ENCODE peak calls at places on chromosomes 1 and 21, in ten cellular contexts. P is tibial nerve, A is fibroblast of lung, O is thyroid gland, Y is heart right ventricle, T is stomach, M is hepatocyte, N is A549, Z is HCT116, J is PC-9. L is an unnamed sample.

GRCh38 chr1:218674280-218674773 is 329.2 kb downstream of the TGFB2 start:
- DNase-seq in P (peak), A (peak), O (peak), Y (no peak), T (no peak), M (peak), N (peak), Z (peak), J (peak), L (no peak)

GRCh38 chr1:230715510-230715909 is 1.6 kb upstream of the AGT start:
- DNase-seq in P (no peak), A (no peak), O (no peak), Y (no peak), T (no peak), M (no peak), N (no peak), Z (no peak), J (no peak), L (no peak)

GRCh38 chr1:42311138-42311537 is 23.9 kb downstream of the FOXJ3 start:
- DNase-seq in P (no peak), A (no peak), O (no peak), Y (no peak), T (no peak), M (no peak), N (no peak), Z (no peak), J (no peak), L (no peak)

GRCh38 chr1:157103283-157103682 is 3.7 kb upstream of the ETV3L start:
- DNase-seq in P (no peak), A (no peak), O (no peak), Y (no peak), T (no peak), M (no peak), N (no peak), Z (no peak), J (no peak), L (no peak)

GRCh38 chr1:64199154-64199553 is 4.3 kb upstream of the UBE2U start:
- DNase-seq in P (no peak), A (no peak), O (no peak), Y (no peak), T (no peak), M (no peak), N (peak), Z (no peak), J (no peak), L (no peak)

GRCh38 chr1:197985340-197985739 is 68.2 kb downstream of the LHX9 start:
- DNase-seq in P (no peak), A (no peak), O (no peak), Y (no peak), T (no peak), M (no peak), N (no peak), Z (no peak), J (no peak), L (no peak)

GRCh38 chr1:25140073-25140797 is 92.1 kb downstream of the SYF2 start:
- DNase-seq in P (no peak), A (no peak), O (no peak), Y (no peak), T (no peak), M (peak), N (no peak), Z (no peak), J (no peak), L (no peak)

GRCh38 chr1:110948038-110948810 is 15.5 kb downstream of the LRIF1 start:
- DNase-seq in P (no peak), A (peak), O (no peak), Y (no peak), T (no peak), M (no peak), N (no peak), Z (no peak), J (no peak), L (no peak)

GRCh38 chr1:54409156-54410142 is 3.3 kb upstream of the SSBP3 start:
- DNase-seq in P (no peak), A (no peak), O (no peak), Y (no peak), T (peak), M (no peak), N (no peak), Z (no peak), J (no peak), L (no peak)

GRCh38 chr1:93988634-93989350 is 79.6 kb upstream of the GCLM start:
- DNase-seq in P (no peak), A (peak), O (no peak), Y (no peak), T (no peak), M (no peak), N (no peak), Z (no peak), J (peak), L (no peak)

GRCh38 chr1:96863449-96863848 is 141.9 kb downstream of the PTBP2 start:
- DNase-seq in P (no peak), A (no peak), O (no peak), Y (no peak), T (no peak), M (no peak), N (no peak), Z (no peak), J (no peak), L (no peak)

GRCh38 chr1:20814472-20814871 is 27.4 kb upstream of the HP1BP3 start:
- DNase-seq in P (no peak), A (no peak), O (no peak), Y (no peak), T (no peak), M (no peak), N (no peak), Z (no peak), J (no peak), L (no peak)

GRCh38 chr1:79617777-79618176 is 611.2 kb upstream of the ADGRL4 start:
- DNase-seq in P (no peak), A (no peak), O (no peak), Y (no peak), T (no peak), M (no peak), N (no peak), Z (no peak), J (no peak), L (no peak)

GRCh38 chr1:83511327-83511726 is 487.6 kb downstream of the TTLL7 start:
- DNase-seq in P (no peak), A (peak), O (no peak), Y (no peak), T (no peak), M (no peak), N (no peak), Z (no peak), J (no peak), L (no peak)

GRCh38 chr1:235923466-235924008 is 56.8 kb upstream of the LYST start:
- DNase-seq in P (no peak), A (peak), O (peak), Y (no peak), T (no peak), M (peak), N (no peak), Z (no peak), J (no peak), L (no peak)

GRCh38 chr1:92516574-92516973 is 29.8 kb upstream of the GFI1 start:
- DNase-seq in P (no peak), A (no peak), O (no peak), Y (no peak), T (no peak), M (no peak), N (no peak), Z (no peak), J (no peak), L (no peak)

GRCh38 chr1:231334952-231335351 is 2.7 kb downstream of the EXOC8 start:
- DNase-seq in P (no peak), A (no peak), O (no peak), Y (no peak), T (no peak), M (no peak), N (no peak), Z (no peak), J (no peak), L (no peak)

GRCh38 chr1:234222561-234223280 is 150.5 kb upstream of the COA6 start:
- DNase-seq in P (no peak), A (no peak), O (no peak), Y (no peak), T (no peak), M (no peak), N (no peak), Z (no peak), J (no peak), L (no peak)

GRCh38 chr1:49251385-49251784 is 474.7 kb upstream of the BEND5 start:
- DNase-seq in P (no peak), A (no peak), O (no peak), Y (no peak), T (no peak), M (no peak), N (no peak), Z (no peak), J (no peak), L (no peak)

GRCh38 chr21:44438531-44439210 is 16.6 kb upstream of the LRRC3 start:
- DNase-seq in P (no peak), A (no peak), O (peak), Y (peak), T (peak), M (no peak), N (no peak), Z (no peak), J (peak), L (no peak)

GRCh38 chr1:41359211-41360073 is 1.8 kb upstream of the FOXO6 start:
- DNase-seq in P (no peak), A (peak), O (no peak), Y (no peak), T (peak), M (no peak), N (no peak), Z (no peak), J (no peak), L (peak)

GRCh38 chr1:231872461-231872910 is 245.9 kb downstream of the DISC1 start:
- DNase-seq in P (no peak), A (peak), O (no peak), Y (no peak), T (no peak), M (no peak), N (no peak), Z (no peak), J (no peak), L (no peak)

GRCh38 chr21:34669149-34669879 is 520 bp downstream of the CLIC6 start:
- DNase-seq in P (no peak), A (no peak), O (peak), Y (no peak), T (peak), M (peak), N (no peak), Z (no peak), J (no peak), L (no peak)

GRCh38 chr1:27968692-27969091 is 8.9 kb downstream of the XKR8 start:
- DNase-seq in P (no peak), A (peak), O (no peak), Y (no peak), T (no peak), M (no peak), N (no peak), Z (peak), J (peak), L (no peak)

GRCh38 chr1:233982827-233983518 is 78.5 kb downstream of the SLC35F3 start:
- DNase-seq in P (no peak), A (no peak), O (no peak), Y (no peak), T (no peak), M (no peak), N (no peak), Z (no peak), J (peak), L (no peak)

GRCh38 chr21:45982758-45983731 is 1.5 kb downstream of the COL6A1 start:
- DNase-seq in P (no peak), A (no peak), O (no peak), Y (peak), T (no peak), M (no peak), N (no peak), Z (no peak), J (no peak), L (no peak)
- H3K4me3 ChIP-seq in P (peak), A (peak), O (peak), Y (peak), T (peak), M (peak), N (no peak), Z (peak), J (peak), L (peak)

GRCh38 chr1:72365693-72366092 is 83.4 kb upstream of the NEGR1 start:
- DNase-seq in P (no peak), A (no peak), O (no peak), Y (no peak), T (no peak), M (no peak), N (no peak), Z (no peak), J (no peak), L (no peak)
- TF ChIP-seq CTCF in P (no peak), A (no peak), O (no peak), Y (no peak), T (no peak), M (no peak), N (no peak), Z (no peak), J (no peak), L (no peak)

GRCh38 chr1:112514901-112515300 is 6.1 kb downstream of the WNT2B start:
- DNase-seq in P (no peak), A (no peak), O (no peak), Y (no peak), T (no peak), M (no peak), N (no peak), Z (no peak), J (no peak), L (no peak)

GRCh38 chr1:112516141-112516540 is 7.4 kb downstream of the WNT2B start:
- DNase-seq in P (no peak), A (no peak), O (no peak), Y (no peak), T (no peak), M (no peak), N (no peak), Z (no peak), J (no peak), L (no peak)

GRCh38 chr1:112513112-112513870 is 4.5 kb downstream of the WNT2B start:
- DNase-seq in P (no peak), A (peak), O (no peak), Y (no peak), T (peak), M (no peak), N (no peak), Z (no peak), J (no peak), L (no peak)

GRCh38 chr1:112517231-112517630 is 8.5 kb downstream of the WNT2B start:
- DNase-seq in P (no peak), A (no peak), O (no peak), Y (no peak), T (no peak), M (no peak), N (no peak), Z (no peak), J (no peak), L (no peak)

DNA sequence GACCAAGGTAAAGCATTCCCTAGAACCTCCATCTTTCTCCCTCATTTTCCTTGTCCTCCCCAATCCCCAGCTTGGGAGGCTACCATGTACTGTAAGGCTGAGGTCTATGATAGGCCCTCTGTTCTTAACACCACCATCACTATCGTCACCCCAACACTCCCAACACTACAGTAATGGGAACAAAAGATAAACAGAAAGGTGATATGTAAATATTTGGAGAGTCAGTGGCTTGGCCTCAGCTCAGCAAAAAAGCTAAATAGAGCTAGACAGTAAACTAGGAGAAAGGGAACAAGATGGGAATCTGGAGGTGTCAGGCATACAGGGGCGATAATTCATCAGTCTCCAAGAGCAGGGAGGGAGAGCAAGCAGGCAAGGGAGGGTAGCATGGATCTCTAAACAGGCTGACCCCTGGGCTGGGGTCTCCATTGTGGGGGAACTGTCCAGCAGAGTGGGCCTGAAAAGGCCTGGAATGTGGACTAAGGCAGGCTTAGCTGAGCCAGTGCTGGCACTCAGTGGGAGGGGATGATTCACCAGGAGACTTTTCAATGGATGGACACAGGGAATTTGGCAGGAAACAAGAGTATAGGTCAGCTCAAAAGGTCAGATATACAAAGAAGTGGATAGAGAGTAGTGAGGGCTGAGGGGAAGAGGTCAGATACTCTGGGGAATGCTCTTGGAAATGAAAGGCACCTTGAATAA is 6.7 kb downstream of the WNT2B start:
- DNase-seq in P (no peak), A (peak), O (no peak), Y (no peak), T (no peak), M (no peak), N (no peak), Z (no peak), J (no peak), L (no peak)
- H3K27ac ChIP-seq in P (no peak), A (peak), O (no peak), Y (no peak), T (no peak), M (no peak), N (no peak), Z (no peak), J (peak), L (no peak)

DNA sequence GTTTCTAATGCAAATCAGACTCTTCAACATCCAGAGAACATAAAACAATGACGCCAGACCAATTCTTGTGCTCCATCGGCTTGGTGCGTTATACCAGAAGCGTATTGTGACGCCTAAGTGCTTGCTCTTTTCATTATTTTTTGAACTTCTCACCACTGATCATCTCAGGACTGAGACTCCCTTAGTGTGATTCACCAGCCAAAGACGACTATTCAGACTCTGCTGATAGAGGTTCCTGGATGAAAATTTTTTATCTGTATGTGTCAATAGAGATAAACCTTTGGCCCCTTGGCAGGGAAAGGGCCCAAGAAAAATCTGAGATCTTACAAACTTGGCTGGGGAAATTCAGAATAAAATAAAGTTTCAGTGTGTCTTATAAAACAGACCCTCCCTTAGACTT is 856 bp upstream of the GREM2 start:
- DNase-seq in P (no peak), A (no peak), O (no peak), Y (no peak), T (no peak), M (no peak), N (no peak), Z (no peak), J (no peak), L (no peak)
- H3K4me3 ChIP-seq in P (no peak), A (no peak), O (no peak), Y (no peak), T (no peak), M (no peak), N (no peak), Z (no peak), J (no peak), L (no peak)

GRCh38 chr1:177863776-177864175 is 106.1 kb downstream of the SEC16B start:
- DNase-seq in P (no peak), A (no peak), O (no peak), Y (no peak), T (no peak), M (no peak), N (no peak), Z (no peak), J (no peak), L (no peak)
- TF ChIP-seq CTCF in P (no peak), A (no peak), O (no peak), Y (no peak), T (no peak), M (no peak), N (no peak), Z (no peak), J (no peak), L (no peak)

DNA sequence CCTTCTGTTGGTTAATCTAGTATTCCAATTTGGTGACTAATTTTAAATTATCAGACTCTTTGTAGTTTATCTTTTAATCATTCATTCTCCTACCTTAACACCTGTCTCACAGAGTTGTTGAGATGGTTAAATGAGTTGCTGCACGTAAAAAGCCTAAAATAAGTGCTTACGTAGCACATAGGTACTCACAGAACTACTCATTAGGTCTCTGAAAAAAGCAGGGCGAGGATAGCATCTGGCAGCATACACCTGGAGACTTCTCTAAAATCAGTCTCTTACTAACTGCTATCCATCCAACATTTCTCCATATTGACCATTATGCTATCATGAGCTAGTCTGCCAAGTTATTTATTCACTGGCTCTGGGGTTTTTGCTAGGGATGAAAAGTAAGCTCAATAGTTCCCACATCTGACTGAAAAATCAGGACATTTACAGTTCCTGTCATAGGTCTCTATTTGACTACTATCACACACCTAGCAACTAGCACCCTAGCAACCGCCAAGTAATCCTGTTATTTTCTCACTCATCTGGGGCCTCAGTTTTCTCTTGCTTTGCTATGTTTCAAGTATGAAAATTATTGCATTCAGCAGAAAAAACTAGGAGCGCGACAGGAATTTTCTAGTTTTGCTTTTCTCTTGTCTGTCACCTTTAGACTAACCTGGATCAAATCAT is 11.2 kb downstream of the CSDE1 start:
- DNase-seq in P (no peak), A (no peak), O (no peak), Y (no peak), T (no peak), M (no peak), N (no peak), Z (no peak), J (no peak), L (no peak)
- H3K27ac ChIP-seq in P (no peak), A (no peak), O (no peak), Y (no peak), T (no peak), M (no peak), N (no peak), Z (no peak), J (no peak), L (no peak)